ENCODE peak calls at places on chromosome 6, in eight cellular contexts. E is aorta, N is left ventricle myocardium inferior, O is cardiac muscle cell, K is H1, X is astrocyte, F is endothelial cell of umbilical vein, A is GM23248. Q is an unnamed sample.

GRCh38 chr6:164108869-164109769 is 694.6 kb downstream of the QKI start:
- DNase-seq in E (peak; percentile 74), N (peak; percentile 91), O (no peak), K (no peak), X (peak; percentile 73), F (peak; percentile 17), A (peak; percentile 35), Q (no peak)

GRCh38 chr6:20403766-20404640 is 2.3 kb downstream of the E2F3 start:
- DNase-seq in E (no peak), N (no peak), O (peak; percentile 65), K (no peak), X (peak; percentile 38), F (peak; percentile 89), A (peak; percentile 82), Q (no peak)

GRCh38 chr6:28794175-28795002 is 129.4 kb downstream of the TRIM27 start:
- DNase-seq in E (no peak), N (no peak), O (peak; percentile 72), K (no peak), X (peak; percentile 22), F (peak; percentile 29), A (peak; percentile 88), Q (no peak)

GRCh38 chr6:157804448-157805327 is 18.4 kb upstream of the SNX9 start:
- DNase-seq in E (no peak), N (no peak), O (no peak), K (no peak), X (no peak), F (no peak), A (peak; percentile 29), Q (no peak)

GRCh38 chr6:105384004-105384403 is 18.9 kb downstream of the PREP start:
- DNase-seq in E (no peak), N (no peak), O (no peak), K (no peak), X (no peak), F (no peak), A (no peak), Q (no peak)

GRCh38 chr6:14804001-14804401 is 441.9 kb upstream of the JARID2 start:
- DNase-seq in E (no peak), N (no peak), O (no peak), K (no peak), X (no peak), F (no peak), A (peak; percentile 15), Q (no peak)

GRCh38 chr6:113732384-113732966 is 124.7 kb upstream of the MARCKS start:
- DNase-seq in E (no peak), N (peak; percentile 28), O (peak; percentile 50), K (no peak), X (peak; percentile 19), F (peak; percentile 30), A (no peak), Q (peak; percentile 22)

GRCh38 chr6:11711994-11712698 is 66.5 kb downstream of the ADTRP start:
- DNase-seq in E (no peak), N (no peak), O (no peak), K (no peak), X (peak; percentile 22), F (no peak), A (peak; percentile 22), Q (no peak)

GRCh38 chr6:68634503-68635411 is at the start of gene ADGRB3:
- DNase-seq in E (peak; percentile 80), N (peak; percentile 86), O (peak; percentile 94), K (no peak), X (peak; percentile 49), F (peak; percentile 42), A (peak; percentile 68), Q (peak; percentile 83)

GRCh38 chr6:129306826-129307225 is 403.2 kb downstream of the ARHGAP18 start:
- DNase-seq in E (no peak), N (no peak), O (no peak), K (no peak), X (no peak), F (no peak), A (no peak), Q (no peak)

GRCh38 chr6:12246900-12247299 is 43.3 kb upstream of the EDN1 start:
- DNase-seq in E (no peak), N (no peak), O (no peak), K (no peak), X (no peak), F (no peak), A (peak; percentile 2), Q (no peak)

GRCh38 chr6:40326689-40327404 is 260.3 kb downstream of the LRFN2 start:
- DNase-seq in E (no peak), N (no peak), O (no peak), K (no peak), X (no peak), F (no peak), A (no peak), Q (no peak)

GRCh38 chr6:99119109-99120031 is 171.6 kb upstream of the FBXL4 start:
- DNase-seq in E (no peak), N (no peak), O (peak; percentile 62), K (no peak), X (peak; percentile 17), F (peak; percentile 54), A (peak; percentile 62), Q (no peak)

GRCh38 chr6:31727717-31728671 is 1.1 kb downstream of the DDAH2 start:
- DNase-seq in E (peak; percentile 59), N (no peak), O (no peak), K (no peak), X (no peak), F (no peak), A (peak; percentile 57), Q (peak; percentile 52)

GRCh38 chr6:146545608-146546007 is 2.0 kb downstream of the RAB32 start:
- DNase-seq in E (no peak), N (no peak), O (no peak), K (no peak), X (peak; percentile 83), F (peak; percentile 13), A (peak; percentile 77), Q (no peak)

GRCh38 chr6:79946242-79946641 is 1.1 kb downstream of the ELOVL4 start:
- DNase-seq in E (no peak), N (no peak), O (peak; percentile 63), K (no peak), X (peak; percentile 26), F (no peak), A (peak; percentile 49), Q (no peak)

GRCh38 chr6:120230008-120230407 is 880.4 kb upstream of the MAN1A1 start:
- DNase-seq in E (no peak), N (no peak), O (no peak), K (no peak), X (no peak), F (no peak), A (no peak), Q (no peak)

GRCh38 chr6:52693777-52694176 is 22.9 kb downstream of the TMEM14A start:
- DNase-seq in E (no peak), N (no peak), O (no peak), K (no peak), X (no peak), F (no peak), A (no peak), Q (no peak)

GRCh38 chr6:134954272-134954990 is 4.5 kb upstream of the ALDH8A1 start:
- DNase-seq in E (no peak), N (no peak), O (no peak), K (no peak), X (no peak), F (no peak), A (no peak), Q (no peak)

DNA sequence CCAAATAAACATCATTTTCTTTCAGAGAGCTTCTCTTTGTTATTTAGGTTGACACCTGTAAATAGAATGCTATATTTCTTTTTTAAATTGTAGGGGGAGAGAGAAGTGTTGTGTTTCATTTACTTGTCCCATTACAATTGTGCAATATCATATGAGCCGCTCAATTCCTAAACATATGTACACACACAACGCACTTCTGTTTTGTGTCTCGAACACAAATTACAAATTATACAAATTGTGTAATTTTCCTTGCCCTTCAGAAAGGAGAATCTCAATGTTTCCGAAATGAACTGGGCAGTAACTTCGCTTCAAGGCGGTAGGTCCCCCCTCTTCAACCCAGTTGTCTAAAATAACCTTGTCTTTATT is 2.6 kb upstream of the ABT1 start:
- DNase-seq in E (no peak), N (no peak), O (no peak), K (no peak), X (no peak), F (no peak), A (no peak), Q (no peak)
- H3K4me3 ChIP-seq in E (no peak overlapping the region), N (no peak overlapping the region), O (no peak overlapping the region), K (peak overlapping the region; percentile 100), X (no peak overlapping the region), F (no peak overlapping the region), A (peak overlapping the region; percentile 29), Q (no peak overlapping the region)

DNA sequence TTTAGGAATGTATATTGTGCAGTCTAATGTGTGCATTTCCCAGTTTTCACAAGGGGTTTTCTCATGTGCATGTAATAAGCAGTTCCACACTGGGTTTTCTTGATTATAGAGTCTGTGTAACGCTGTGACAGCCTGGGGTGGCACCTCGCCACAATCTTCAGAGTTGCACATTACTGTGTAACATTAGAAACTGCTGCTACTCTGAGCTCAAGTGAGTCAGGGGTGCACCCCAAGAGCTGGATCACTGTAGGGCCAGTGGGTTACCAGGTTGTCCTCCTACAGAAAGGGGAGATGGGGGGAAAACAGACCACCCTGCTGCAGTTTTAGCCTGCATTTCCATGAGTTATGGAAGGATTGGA is 96.9 kb downstream of the RPP40 start:
- DNase-seq in E (no peak), N (no peak), O (no peak), K (no peak), X (no peak), F (no peak), A (peak; percentile 62), Q (no peak)
- H3K4me1 ChIP-seq in E (no peaks in the 10 kb centered on the region), N (peaks cover 16% of the 10 kb centered on the region), O (peaks cover 18% of the 10 kb centered on the region), K (no peaks in the 10 kb centered on the region), X (no peaks in the 10 kb centered on the region), F (no peaks in the 10 kb centered on the region), A (peaks cover 21% of the 10 kb centered on the region), Q (no peaks in the 10 kb centered on the region)

GRCh38 chr6:56692586-56693245 is 50.0 kb upstream of the DST start:
- DNase-seq in E (no peak), N (no peak), O (no peak), K (no peak), X (peak; percentile 44), F (no peak), A (peak; percentile 85), Q (no peak)
- H3K4me3 ChIP-seq in E (peak overlapping the region; percentile 21), N (peak overlapping the region; percentile 66), O (no peak overlapping the region), K (no peak overlapping the region), X (peak overlapping the region; percentile 41), F (no peak overlapping the region), A (peak overlapping the region; percentile 74), Q (peak overlapping the region; percentile 19)

GRCh38 chr6:692858-693736 is at the start of gene EXOC2:
- DNase-seq in E (peak; percentile 92), N (peak; percentile 86), O (peak; percentile 93), K (peak; percentile 54), X (peak; percentile 68), F (peak; percentile 79), A (peak; percentile 94), Q (peak; percentile 74)
- H3K4me1 ChIP-seq in E (no peaks in the 10 kb centered on the region), N (peaks cover 32% of the 10 kb centered on the region), O (peaks cover 4% of the 10 kb centered on the region), K (no peaks in the 10 kb centered on the region), X (peaks cover 9% of the 10 kb centered on the region), F (peaks cover 15% of the 10 kb centered on the region), A (peaks cover 9% of the 10 kb centered on the region), Q (peaks cover 5% of the 10 kb centered on the region)